ENCODE peak calls at places on chromosomes 6 and 20, in ten cellular contexts. A is stimulated activated CD4-positive, alpha-beta T cell treated with anti-CD3 and anti-CD28 coated beads, Interleukin-12 subunit alpha, Interleukin-12 subunit beta, amount 100 ng/mL, for 48 hours; Q is WTC11; N is globus pallidus; D is endothelial cell; K is OCI-LY7; B is stimulated activated CD8-positive, alpha-beta memory T cell treated with anti-CD3 and anti-CD28 coated beads, Interleukin-2, amount 100 ng/mL, for 1 hour; L is right cardiac atrium; M is SJSA1; G is type B pancreatic cell. V is an unnamed sample.
A peak's percentile ranks its signal among the peaks of the same experiment; 100 is the strongest.

GRCh38 chr6:114315841-114316595 is 26.8 kb downstream of the HS3ST5 start:
- DNase-seq in A (no peak), Q (no peak), N (no peak), D (no peak), K (no peak), B (no peak), L (no peak), M (no peak), G (no peak), V (no peak)

GRCh38 chr6:37175332-37176267 is 5.6 kb downstream of the PIM1 start:
- DNase-seq in A (no peak), Q (no peak), N (no peak), D (no peak), K (no peak), B (no peak), L (no peak), M (no peak), G (no peak), V (no peak)

GRCh38 chr6:45835725-45836437 is 179.8 kb downstream of the CLIC5 start:
- DNase-seq in A (no peak), Q (no peak), N (no peak), D (no peak), K (no peak), B (no peak), L (no peak), M (no peak), G (no peak), V (no peak)

GRCh38 chr6:127630800-127631199 is 53.8 kb downstream of the C6orf58 start:
- DNase-seq in A (no peak), Q (no peak), N (no peak), D (no peak), K (no peak), B (no peak), L (no peak), M (no peak), G (no peak), V (no peak)

GRCh38 chr6:112037783-112038216 is 16.1 kb upstream of the CCN6 start:
- DNase-seq in A (no peak), Q (no peak), N (peak; percentile 72), D (no peak), K (no peak), B (no peak), L (peak; percentile 87), M (peak; percentile 80), G (no peak), V (peak; percentile 79)

GRCh38 chr6:49979584-49979983 is 10.2 kb upstream of the DEFB113 start:
- DNase-seq in A (no peak), Q (no peak), N (no peak), D (no peak), K (no peak), B (no peak), L (no peak), M (no peak), G (no peak), V (no peak)

GRCh38 chr6:24865161-24865560 is 66.4 kb upstream of the ARMH2 start:
- DNase-seq in A (no peak), Q (no peak), N (no peak), D (no peak), K (no peak), B (no peak), L (no peak), M (no peak), G (no peak), V (no peak)

GRCh38 chr6:33851959-33852358 is 48.2 kb upstream of the MLN start:
- DNase-seq in A (no peak), Q (peak; percentile 78), N (no peak), D (peak; percentile 55), K (no peak), B (no peak), L (no peak), M (no peak), G (no peak), V (no peak)

GRCh38 chr6:81561071-81561564 is 191.4 kb downstream of the TENT5A start:
- DNase-seq in A (no peak), Q (no peak), N (no peak), D (no peak), K (no peak), B (no peak), L (no peak), M (no peak), G (no peak), V (no peak)

GRCh38 chr20:13422637-13423036 is 201.6 kb downstream of the ISM1 start:
- DNase-seq in A (no peak), Q (no peak), N (no peak), D (no peak), K (no peak), B (no peak), L (no peak), M (no peak), G (no peak), V (no peak)

GRCh38 chr6:152146385-152146784 is 338.9 kb downstream of the ESR1 start:
- DNase-seq in A (no peak), Q (no peak), N (no peak), D (no peak), K (no peak), B (no peak), L (no peak), M (peak; percentile 62), G (no peak), V (no peak)

GRCh38 chr20:37714973-37715657 is 21.3 kb downstream of the CTNNBL1 start:
- DNase-seq in A (no peak), Q (no peak), N (no peak), D (no peak), K (no peak), B (no peak), L (no peak), M (no peak), G (no peak), V (no peak)

GRCh38 chr6:81401970-81402690 is 350.4 kb downstream of the TENT5A start:
- DNase-seq in A (no peak), Q (no peak), N (no peak), D (no peak), K (no peak), B (no peak), L (no peak), M (no peak), G (no peak), V (no peak)

GRCh38 chr20:49674383-49675352 is 39.0 kb downstream of the B4GALT5 start:
- DNase-seq in A (no peak), Q (no peak), N (no peak), D (no peak), K (no peak), B (no peak), L (no peak), M (peak; percentile 34), G (no peak), V (no peak)

GRCh38 chr6:167501831-167502385 is 177.0 kb downstream of the TTLL2 start:
- DNase-seq in A (no peak), Q (peak; percentile 54), N (no peak), D (peak; percentile 42), K (no peak), B (no peak), L (no peak), M (no peak), G (no peak), V (no peak)

GRCh38 chr20:11350126-11351005 is 567.3 kb upstream of the BTBD3 start:
- DNase-seq in A (no peak), Q (no peak), N (no peak), D (no peak), K (no peak), B (no peak), L (no peak), M (no peak), G (no peak), V (no peak)

GRCh38 chr6:30097902-30098606 is 14.8 kb downstream of the TRIM31 start:
- DNase-seq in A (no peak), Q (no peak), N (no peak), D (no peak), K (no peak), B (no peak), L (no peak), M (no peak), G (no peak), V (no peak)

GRCh38 chr6:113888493-113888892 is 31.3 kb downstream of the MARCKS start:
- DNase-seq in A (no peak), Q (no peak), N (no peak), D (no peak), K (no peak), B (no peak), L (no peak), M (no peak), G (no peak), V (no peak)

GRCh38 chr6:106692112-106692822 is 62.9 kb downstream of the QRSL1 start:
- DNase-seq in A (no peak), Q (peak; percentile 50), N (peak; percentile 47), D (no peak), K (no peak), B (no peak), L (peak; percentile 16), M (peak; percentile 54), G (no peak), V (no peak)

GRCh38 chr20:46592580-46593362 is 42.3 kb upstream of the OCSTAMP start:
- DNase-seq in A (no peak), Q (peak; percentile 32), N (no peak), D (no peak), K (no peak), B (no peak), L (no peak), M (no peak), G (no peak), V (no peak)

GRCh38 chr6:38477680-38478260 is 162.0 kb downstream of the BTBD9 start:
- DNase-seq in A (no peak), Q (no peak), N (no peak), D (no peak), K (no peak), B (no peak), L (no peak), M (no peak), G (no peak), V (no peak)

GRCh38 chr6:149169761-149170359 is 147.7 kb upstream of the TAB2 start:
- DNase-seq in A (no peak), Q (no peak), N (no peak), D (no peak), K (no peak), B (no peak), L (peak; percentile 35), M (peak; percentile 56), G (no peak), V (no peak)

GRCh38 chr6:13881621-13882165 is 43.1 kb upstream of the RNF182 start:
- DNase-seq in A (no peak), Q (no peak), N (no peak), D (no peak), K (no peak), B (no peak), L (no peak), M (no peak), G (no peak), V (no peak)

GRCh38 chr20:50111120-50111828 is 1.7 kb downstream of the UBE2V1 start:
- DNase-seq in A (peak; percentile 50), Q (no peak), N (no peak), D (no peak), K (no peak), B (no peak), L (no peak), M (no peak), G (no peak), V (no peak)

GRCh38 chr20:25867776-25868649 is 171.4 kb upstream of the ZNF337 start:
- DNase-seq in A (no peak), Q (peak; percentile 88), N (peak; percentile 81), D (peak; percentile 79), K (no peak), B (peak; percentile 12), L (peak; percentile 86), M (peak; percentile 49), G (peak; percentile 76), V (peak; percentile 90)

GRCh38 chr6:11779308-11780096 is 899 bp upstream of the ADTRP start:
- DNase-seq in A (no peak), Q (no peak), N (peak; percentile 11), D (no peak), K (no peak), B (no peak), L (no peak), M (no peak), G (no peak), V (no peak)

GRCh38 chr6:4480788-4481725 is 295.1 kb upstream of the CDYL start:
- DNase-seq in A (no peak), Q (no peak), N (no peak), D (no peak), K (no peak), B (no peak), L (no peak), M (no peak), G (no peak), V (no peak)

GRCh38 chr20:62766071-62766450 is 30.2 kb upstream of the MRGBP start:
- DNase-seq in A (no peak), Q (no peak), N (no peak), D (no peak), K (no peak), B (no peak), L (peak; percentile 1), M (no peak), G (no peak), V (peak; percentile 12)

V was measured in Right ventricle myocardium superior.